ENCODE peak calls at places on chromosomes 6 and 20, in six cellular contexts. One of them, this sample, is unnamed.

GRCh38 chr20:7248392-7248992 is 481.0 kb downstream of the BMP2 start:
- DNase-seq in lung: no peak
- DNase-seq in CD8-positive, alpha-beta memory T cell: no peak
- DNase-seq in uterus: peak; percentile 18
- DNase-seq in AG04450: no peak
- DNase-seq in neuronal stem cell: no peak
- DNase-seq in this sample: no peak

GRCh38 chr6:95133578-95133977 is 443.8 kb upstream of the MANEA start:
- DNase-seq in lung: no peak
- DNase-seq in CD8-positive, alpha-beta memory T cell: no peak
- DNase-seq in uterus: no peak
- DNase-seq in AG04450: no peak
- DNase-seq in neuronal stem cell: no peak
- DNase-seq in this sample: no peak

GRCh38 chr6:7201732-7202541 is 94.2 kb downstream of the RREB1 start:
- DNase-seq in lung: peak; percentile 73
- DNase-seq in CD8-positive, alpha-beta memory T cell: no peak
- DNase-seq in uterus: no peak
- DNase-seq in AG04450: no peak
- DNase-seq in neuronal stem cell: no peak
- DNase-seq in this sample: no peak

GRCh38 chr6:2038096-2038495 is 207.3 kb downstream of the GMDS start:
- DNase-seq in lung: no peak
- DNase-seq in CD8-positive, alpha-beta memory T cell: no peak
- DNase-seq in uterus: no peak
- DNase-seq in AG04450: no peak
- DNase-seq in neuronal stem cell: no peak
- DNase-seq in this sample: peak; percentile 79

GRCh38 chr6:38150681-38151296 is 331.3 kb downstream of the ZFAND3 start:
- DNase-seq in lung: no peak
- DNase-seq in CD8-positive, alpha-beta memory T cell: no peak
- DNase-seq in uterus: no peak
- DNase-seq in AG04450: no peak
- DNase-seq in neuronal stem cell: no peak
- DNase-seq in this sample: no peak

GRCh38 chr20:48819813-48820648 is 7.8 kb downstream of the PREX1 start:
- DNase-seq in lung: no peak
- DNase-seq in CD8-positive, alpha-beta memory T cell: no peak
- DNase-seq in uterus: no peak
- DNase-seq in AG04450: no peak
- DNase-seq in neuronal stem cell: no peak
- DNase-seq in this sample: no peak

GRCh38 chr20:6140947-6141346 is 18.1 kb upstream of the FERMT1 start:
- DNase-seq in lung: no peak
- DNase-seq in CD8-positive, alpha-beta memory T cell: no peak
- DNase-seq in uterus: no peak
- DNase-seq in AG04450: no peak
- DNase-seq in neuronal stem cell: no peak
- DNase-seq in this sample: no peak

GRCh38 chr6:72553531-72554202 is 68.2 kb upstream of the KCNQ5 start:
- DNase-seq in lung: no peak
- DNase-seq in CD8-positive, alpha-beta memory T cell: no peak
- DNase-seq in uterus: no peak
- DNase-seq in AG04450: peak; percentile 59
- DNase-seq in neuronal stem cell: no peak
- DNase-seq in this sample: no peak

GRCh38 chr20:21571841-21572690 is 58.2 kb upstream of the NKX2-2 start:
- DNase-seq in lung: no peak
- DNase-seq in CD8-positive, alpha-beta memory T cell: no peak
- DNase-seq in uterus: no peak
- DNase-seq in AG04450: no peak
- DNase-seq in neuronal stem cell: peak; percentile 24
- DNase-seq in this sample: peak; percentile 36

GRCh38 chr20:57259179-57260021 is 7.0 kb downstream of the BMP7 start:
- DNase-seq in lung: no peak
- DNase-seq in CD8-positive, alpha-beta memory T cell: no peak
- DNase-seq in uterus: no peak
- DNase-seq in AG04450: no peak
- DNase-seq in neuronal stem cell: no peak
- DNase-seq in this sample: no peak

GRCh38 chr20:21028436-21028835 is 77.7 kb downstream of the LINC00237 start:
- DNase-seq in lung: no peak
- DNase-seq in CD8-positive, alpha-beta memory T cell: no peak
- DNase-seq in uterus: no peak
- DNase-seq in AG04450: no peak
- DNase-seq in neuronal stem cell: no peak
- DNase-seq in this sample: no peak

GRCh38 chr20:35369804-35370203 is 42.0 kb downstream of the UQCC1 start:
- DNase-seq in lung: no peak
- DNase-seq in CD8-positive, alpha-beta memory T cell: no peak
- DNase-seq in uterus: no peak
- DNase-seq in AG04450: peak; percentile 26
- DNase-seq in neuronal stem cell: no peak
- DNase-seq in this sample: no peak

GRCh38 chr20:13462091-13462490 is 176.6 kb downstream of the TASP1 start:
- DNase-seq in lung: no peak
- DNase-seq in CD8-positive, alpha-beta memory T cell: no peak
- DNase-seq in uterus: no peak
- DNase-seq in AG04450: no peak
- DNase-seq in neuronal stem cell: no peak
- DNase-seq in this sample: no peak

GRCh38 chr6:138605958-138606357 is 106.7 kb upstream of the NHSL1 start:
- DNase-seq in lung: no peak
- DNase-seq in CD8-positive, alpha-beta memory T cell: no peak
- DNase-seq in uterus: no peak
- DNase-seq in AG04450: no peak
- DNase-seq in neuronal stem cell: no peak
- DNase-seq in this sample: no peak

GRCh38 chr6:112251170-112251945 is 3.0 kb downstream of the LAMA4 start:
- DNase-seq in lung: no peak
- DNase-seq in CD8-positive, alpha-beta memory T cell: no peak
- DNase-seq in uterus: peak; percentile 76
- DNase-seq in AG04450: no peak
- DNase-seq in neuronal stem cell: no peak
- DNase-seq in this sample: no peak

GRCh38 chr6:5905431-5906339 is 101.0 kb downstream of the NRN1 start:
- DNase-seq in lung: peak; percentile 42
- DNase-seq in CD8-positive, alpha-beta memory T cell: no peak
- DNase-seq in uterus: peak; percentile 85
- DNase-seq in AG04450: peak; percentile 55
- DNase-seq in neuronal stem cell: no peak
- DNase-seq in this sample: no peak

GRCh38 chr6:169824848-169825557 is 73.6 kb downstream of the ERMARD start:
- DNase-seq in lung: no peak
- DNase-seq in CD8-positive, alpha-beta memory T cell: no peak
- DNase-seq in uterus: peak; percentile 5
- DNase-seq in AG04450: no peak
- DNase-seq in neuronal stem cell: no peak
- DNase-seq in this sample: no peak

GRCh38 chr6:136962661-136963060 is 40.6 kb downstream of the SLC35D3 start:
- DNase-seq in lung: no peak
- DNase-seq in CD8-positive, alpha-beta memory T cell: no peak
- DNase-seq in uterus: no peak
- DNase-seq in AG04450: no peak
- DNase-seq in neuronal stem cell: no peak
- DNase-seq in this sample: no peak

GRCh38 chr20:51338692-51339440 is 203.7 kb downstream of the NFATC2 start:
- DNase-seq in lung: no peak
- DNase-seq in CD8-positive, alpha-beta memory T cell: no peak
- DNase-seq in uterus: no peak
- DNase-seq in AG04450: no peak
- DNase-seq in neuronal stem cell: no peak
- DNase-seq in this sample: no peak

GRCh38 chr6:140319209-140319608 is 944.8 kb upstream of the CITED2 start:
- DNase-seq in lung: no peak
- DNase-seq in CD8-positive, alpha-beta memory T cell: no peak
- DNase-seq in uterus: no peak
- DNase-seq in AG04450: peak; percentile 38
- DNase-seq in neuronal stem cell: no peak
- DNase-seq in this sample: no peak

GRCh38 chr6:122214605-122215318 is 184.7 kb upstream of the HSF2 start:
- DNase-seq in lung: no peak
- DNase-seq in CD8-positive, alpha-beta memory T cell: no peak
- DNase-seq in uterus: no peak
- DNase-seq in AG04450: no peak
- DNase-seq in neuronal stem cell: no peak
- DNase-seq in this sample: no peak

GRCh38 chr6:132780770-132781371 is 17.6 kb downstream of the SLC18B1 start:
- DNase-seq in lung: no peak
- DNase-seq in CD8-positive, alpha-beta memory T cell: no peak
- DNase-seq in uterus: no peak
- DNase-seq in AG04450: no peak
- DNase-seq in neuronal stem cell: no peak
- DNase-seq in this sample: peak; percentile 56

GRCh38 chr6:10141756-10142443 is 273.0 kb downstream of the TFAP2A start:
- DNase-seq in lung: no peak
- DNase-seq in CD8-positive, alpha-beta memory T cell: no peak
- DNase-seq in uterus: no peak
- DNase-seq in AG04450: no peak
- DNase-seq in neuronal stem cell: no peak
- DNase-seq in this sample: no peak

GRCh38 chr6:111715321-111715720 is 109.6 kb upstream of the TRAF3IP2 start:
- DNase-seq in lung: no peak
- DNase-seq in CD8-positive, alpha-beta memory T cell: no peak
- DNase-seq in uterus: no peak
- DNase-seq in AG04450: no peak
- DNase-seq in neuronal stem cell: no peak
- DNase-seq in this sample: peak; percentile 22

GRCh38 chr6:69789573-69789972 is 7.2 kb downstream of the LMBRD1 start:
- DNase-seq in lung: no peak
- DNase-seq in CD8-positive, alpha-beta memory T cell: no peak
- DNase-seq in uterus: no peak
- DNase-seq in AG04450: no peak
- DNase-seq in neuronal stem cell: no peak
- DNase-seq in this sample: no peak

GRCh38 chr6:9520417-9521151 is 894.3 kb downstream of the TFAP2A start:
- DNase-seq in lung: no peak
- DNase-seq in CD8-positive, alpha-beta memory T cell: no peak
- DNase-seq in uterus: no peak
- DNase-seq in AG04450: peak; percentile 33
- DNase-seq in neuronal stem cell: no peak
- DNase-seq in this sample: no peak

GRCh38 chr6:16841241-16841640 is 80.0 kb upstream of the ATXN1 start:
- DNase-seq in lung: no peak
- DNase-seq in CD8-positive, alpha-beta memory T cell: no peak
- DNase-seq in uterus: no peak
- DNase-seq in AG04450: no peak
- DNase-seq in neuronal stem cell: no peak
- DNase-seq in this sample: no peak

GRCh38 chr20:59813948-59814834 is 119.2 kb downstream of the SYCP2 start:
- DNase-seq in lung: peak; percentile 24
- DNase-seq in CD8-positive, alpha-beta memory T cell: no peak
- DNase-seq in uterus: no peak
- DNase-seq in AG04450: no peak
- DNase-seq in neuronal stem cell: no peak
- DNase-seq in this sample: no peak
- H3K27me3 ChIP-seq in lung: no peaks in the 10 kb centered on the region
- H3K27me3 ChIP-seq in CD8-positive, alpha-beta memory T cell: no peaks in the 10 kb centered on the region
- H3K27me3 ChIP-seq in uterus: no peaks in the 10 kb centered on the region
- H3K27me3 ChIP-seq in AG04450: no peaks in the 10 kb centered on the region
- H3K27me3 ChIP-seq in neuronal stem cell: peaks cover 27% of the 10 kb centered on the region
- H3K27me3 ChIP-seq in this sample: no peaks in the 10 kb centered on the region

GRCh38 chr20:43955244-43956191 is 40.9 kb downstream of the TOX2 start:
- DNase-seq in lung: peak; percentile 48
- DNase-seq in CD8-positive, alpha-beta memory T cell: peak; percentile 16
- DNase-seq in uterus: no peak
- DNase-seq in AG04450: peak; percentile 62
- DNase-seq in neuronal stem cell: no peak
- DNase-seq in this sample: peak; percentile 27
- H3K27ac ChIP-seq in lung: no peak overlapping the region
- H3K27ac ChIP-seq in CD8-positive, alpha-beta memory T cell: no peak overlapping the region
- H3K27ac ChIP-seq in uterus: no peak overlapping the region
- H3K27ac ChIP-seq in AG04450: peak overlapping the region; percentile 79
- H3K27ac ChIP-seq in neuronal stem cell: no peak overlapping the region
- H3K27ac ChIP-seq in this sample: no peak overlapping the region

GRCh38 chr20:62230696-62231095 is 7.6 kb upstream of the OSBPL2 start:
- DNase-seq in lung: no peak
- DNase-seq in CD8-positive, alpha-beta memory T cell: no peak
- DNase-seq in uterus: no peak
- DNase-seq in AG04450: no peak
- DNase-seq in neuronal stem cell: no peak
- DNase-seq in this sample: no peak

GRCh38 chr20:62229667-62230066 is 8.7 kb upstream of the OSBPL2 start:
- DNase-seq in lung: no peak
- DNase-seq in CD8-positive, alpha-beta memory T cell: no peak
- DNase-seq in uterus: no peak
- DNase-seq in AG04450: no peak
- DNase-seq in neuronal stem cell: no peak
- DNase-seq in this sample: no peak

GRCh38 chr20:62232194-62232593 is 6.1 kb upstream of the OSBPL2 start:
- DNase-seq in lung: no peak
- DNase-seq in CD8-positive, alpha-beta memory T cell: no peak
- DNase-seq in uterus: no peak
- DNase-seq in AG04450: no peak
- DNase-seq in neuronal stem cell: no peak
- DNase-seq in this sample: no peak

GRCh38 chr20:62230276-62230675 is 8.0 kb upstream of the OSBPL2 start:
- DNase-seq in lung: no peak
- DNase-seq in CD8-positive, alpha-beta memory T cell: no peak
- DNase-seq in uterus: no peak
- DNase-seq in AG04450: no peak
- DNase-seq in neuronal stem cell: no peak
- DNase-seq in this sample: no peak

GRCh38 chr20:62231292-62231691 is 7.0 kb upstream of the OSBPL2 start:
- DNase-seq in lung: no peak
- DNase-seq in CD8-positive, alpha-beta memory T cell: no peak
- DNase-seq in uterus: no peak
- DNase-seq in AG04450: no peak
- DNase-seq in neuronal stem cell: no peak
- DNase-seq in this sample: no peak
- H3K27me3 ChIP-seq in lung: no peaks in the 10 kb centered on the region
- H3K27me3 ChIP-seq in CD8-positive, alpha-beta memory T cell: no peaks in the 10 kb centered on the region
- H3K27me3 ChIP-seq in uterus: no peaks in the 10 kb centered on the region
- H3K27me3 ChIP-seq in AG04450: peaks cover 21% of the 10 kb centered on the region
- H3K27me3 ChIP-seq in neuronal stem cell: peaks cover 17% of the 10 kb centered on the region
- H3K27me3 ChIP-seq in this sample: no peaks in the 10 kb centered on the region

DNA sequence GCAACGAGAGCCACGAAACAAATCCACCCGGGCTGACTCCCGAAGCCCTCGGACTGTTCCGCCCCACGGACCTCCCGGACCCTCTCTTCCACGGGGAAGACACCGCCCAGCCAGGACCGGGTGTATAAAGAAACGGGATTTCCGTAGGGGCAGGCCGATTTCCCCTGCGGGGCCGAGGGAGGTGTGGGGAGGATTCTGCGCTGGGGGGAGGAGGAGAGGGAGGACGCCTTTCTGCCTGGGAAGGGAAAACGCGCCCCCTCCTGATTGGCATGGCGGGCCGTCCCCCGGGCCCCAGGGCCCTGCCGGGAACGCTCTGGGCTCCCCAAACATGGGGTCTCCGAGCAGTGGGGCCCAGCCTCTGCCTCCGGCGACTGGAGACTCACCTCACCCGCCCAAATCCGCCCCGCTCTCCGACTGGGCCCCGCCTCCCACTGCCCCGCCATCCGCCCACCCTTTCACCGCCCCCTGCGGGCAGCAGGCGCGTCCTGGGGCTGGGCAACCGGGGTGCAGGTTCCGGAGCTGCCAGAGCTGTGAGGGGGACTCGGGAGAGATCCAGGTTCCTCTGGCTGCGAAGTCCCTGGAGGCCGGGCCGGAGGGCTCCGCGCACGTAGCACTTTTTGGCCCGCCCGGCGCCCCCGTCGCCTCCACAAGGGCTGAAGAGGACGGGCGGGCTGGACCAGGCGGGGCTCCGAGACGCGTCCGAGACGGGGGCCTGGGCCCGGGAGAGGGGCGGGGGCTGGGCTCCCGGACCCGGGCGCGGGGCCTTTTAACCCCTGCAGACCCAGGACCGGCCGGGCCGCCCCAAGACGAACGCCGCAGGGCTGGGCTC is 586 bp upstream of the PPDPF start:
- DNase-seq in lung: peak; percentile 68
- DNase-seq in CD8-positive, alpha-beta memory T cell: peak; percentile 67
- DNase-seq in uterus: peak; percentile 74
- DNase-seq in AG04450: no peak
- DNase-seq in neuronal stem cell: peak; percentile 87
- DNase-seq in this sample: no peak
- H3K27ac ChIP-seq in lung: peak overlapping the region; percentile 95
- H3K27ac ChIP-seq in CD8-positive, alpha-beta memory T cell: peak overlapping the region; percentile 79
- H3K27ac ChIP-seq in uterus: peak overlapping the region; percentile 90
- H3K27ac ChIP-seq in AG04450: peak overlapping the region; percentile 47
- H3K27ac ChIP-seq in neuronal stem cell: peak overlapping the region; percentile 85
- H3K27ac ChIP-seq in this sample: peak overlapping the region; percentile 79